ENCODE peak calls at places on chromosome X, in eight cellular contexts. F, I, L, X, D, A, R and S are unnamed samples.

GRCh38 chrX:71996826-71997225 is 86.2 kb downstream of the NHSL2 start:
- DNase-seq in F (no peak), I (no peak), L (no peak), X (no peak), D (no peak), A (no peak), R (no peak), S (no peak)

GRCh38 chrX:16807976-16808542 is 21.8 kb downstream of the TXLNG start:
- DNase-seq in F (no peak), I (no peak), L (no peak), X (no peak), D (no peak), A (no peak), R (peak), S (peak)

GRCh38 chrX:56281789-56282188 is 49.6 kb downstream of the KLF8 start:
- DNase-seq in F (no peak), I (no peak), L (no peak), X (no peak), D (peak), A (no peak), R (peak), S (peak)

GRCh38 chrX:13130776-13131175 is 86.4 kb upstream of the FAM9C start:
- DNase-seq in F (no peak), I (no peak), L (no peak), X (no peak), D (no peak), A (no peak), R (no peak), S (no peak)

GRCh38 chrX:8504451-8504850 is 39.8 kb downstream of the VCX3B start:
- DNase-seq in F (no peak), I (no peak), L (no peak), X (no peak), D (no peak), A (no peak), R (peak), S (peak)

GRCh38 chrX:18194688-18195087 is 26.0 kb downstream of the BEND2 start:
- DNase-seq in F (no peak), I (no peak), L (no peak), X (no peak), D (no peak), A (no peak), R (no peak), S (no peak)

GRCh38 chrX:53093748-53094583 is at the start of gene KANTR:
- DNase-seq in F (peak), I (peak), L (peak), X (peak), D (peak), A (peak), R (peak), S (peak)

GRCh38 chrX:153580700-153581386 is 18.1 kb downstream of the CCNQ start:
- DNase-seq in F (no peak), I (peak), L (no peak), X (no peak), D (no peak), A (no peak), R (no peak), S (no peak)

GRCh38 chrX:119655125-119655524 is 37.8 kb downstream of the SEPTIN6 start:
- DNase-seq in F (peak), I (no peak), L (peak), X (no peak), D (no peak), A (no peak), R (peak), S (peak)

GRCh38 chrX:28312259-28312658 is 275.0 kb upstream of the IL1RAPL1 start:
- DNase-seq in F (no peak), I (no peak), L (no peak), X (no peak), D (no peak), A (no peak), R (no peak), S (no peak)

GRCh38 chrX:150848914-150849365 is 49.5 kb downstream of the CD99L2 start:
- DNase-seq in F (no peak), I (no peak), L (no peak), X (no peak), D (no peak), A (no peak), R (no peak), S (peak)

GRCh38 chrX:139691843-139692505 is 16.0 kb downstream of the MCF2 start:
- DNase-seq in F (no peak), I (no peak), L (no peak), X (no peak), D (no peak), A (peak), R (peak), S (no peak)

GRCh38 chrX:44003975-44004374 is 30.8 kb upstream of the NDP start:
- DNase-seq in F (no peak), I (no peak), L (no peak), X (no peak), D (no peak), A (no peak), R (no peak), S (no peak)